ENCODE peak calls at places on chromosomes 3 and 15, in four cellular contexts. O is endothelial cell of umbilical vein, X is GM12878, S is K562. J is an unnamed sample.

GRCh38 chr3:6250167-6250566 is 610.7 kb upstream of the GRM7 start:
- DNase-seq in S (no peak), X (no peak), O (no peak), J (no peak)

GRCh38 chr3:51954713-51955112 is 468 bp upstream of the GPR62 start:
- DNase-seq in S (no peak), X (no peak), O (no peak), J (no peak)

GRCh38 chr3:107897471-107898180 is 193.2 kb downstream of the CD47 start:
- DNase-seq in S (no peak), O (no peak), X (no peak), J (peak)

GRCh38 chr15:91589360-91589759 is 264.1 kb upstream of the SLCO3A1 start:
- DNase-seq in O (no peak), X (no peak), S (no peak), J (no peak)

GRCh38 chr3:145767909-145768308 is 393.1 kb downstream of the PLOD2 start:
- DNase-seq in S (no peak), O (peak), X (no peak), J (no peak)

GRCh38 chr3:138942861-138943623 is 3.9 kb downstream of the FOXL2 start:
- DNase-seq in S (peak), O (no peak), X (no peak), J (no peak)

GRCh38 chr15:63703641-63704040 is 106.5 kb downstream of the FBXL22 start:
- DNase-seq in O (no peak), S (no peak), X (no peak), J (no peak)

GRCh38 chr3:50617096-50617791 is at the start of gene MAPKAPK3:
- DNase-seq in O (peak), X (no peak), S (no peak), J (no peak)

GRCh38 chr3:185082829-185083228 is 70.0 kb downstream of the C3orf70 start:
- DNase-seq in O (no peak), X (no peak), S (no peak), J (no peak)

GRCh38 chr3:37801966-37802365 is 59.7 kb upstream of the CTDSPL start:
- DNase-seq in X (no peak), O (no peak), S (no peak), J (no peak)

GRCh38 chr3:157128771-157129671 is 30.9 kb downstream of the CCNL1 start:
- DNase-seq in S (no peak), X (no peak), O (peak), J (peak)

GRCh38 chr3:183822631-183823030 is 2.7 kb downstream of the MAP6D1 start:
- DNase-seq in S (no peak), O (no peak), X (no peak), J (no peak)

GRCh38 chr3:112656045-112656444 is 15.1 kb upstream of the CCDC80 start:
- DNase-seq in O (no peak), S (no peak), X (no peak), J (peak)

GRCh38 chr15:45549831-45550230 is 27.3 kb upstream of the SLC30A4 start:
- DNase-seq in X (no peak), O (no peak), S (no peak), J (peak)

GRCh38 chr15:77819271-77819806 is 186.6 kb upstream of the LINGO1 start:
- DNase-seq in O (no peak), S (peak), X (no peak), J (no peak)

GRCh38 chr3:16817201-16817600 is 67.6 kb upstream of the PLCL2 start:
- DNase-seq in O (peak), S (no peak), X (no peak), J (no peak)

GRCh38 chr3:195616681-195617080 is 32.9 kb upstream of the APOD start:
- DNase-seq in X (no peak), S (no peak), O (no peak), J (no peak)

GRCh38 chr3:100865442-100865841 is 127.8 kb downstream of the ABI3BP start:
- DNase-seq in X (no peak), O (peak), S (no peak), J (peak)

GRCh38 chr15:78915341-78916087 is 29.3 kb downstream of the CTSH start:
- DNase-seq in O (no peak), X (no peak), S (no peak), J (no peak)

GRCh38 chr15:89864958-89865739 is 28.6 kb downstream of the AP3S2 start:
- DNase-seq in O (no peak), X (no peak), S (no peak), J (no peak)

GRCh38 chr3:23086366-23086765 is 116.8 kb upstream of the UBE2E2 start:
- DNase-seq in O (no peak), S (no peak), X (no peak), J (no peak)

GRCh38 chr15:62904511-62904910 is 138.0 kb upstream of the TPM1 start:
- DNase-seq in O (no peak), X (no peak), S (no peak), J (no peak)

GRCh38 chr15:36632196-36632595 is 52.8 kb downstream of the CDIN1 start:
- DNase-seq in S (no peak), X (no peak), O (no peak), J (peak)

GRCh38 chr3:126472277-126473006 is 3.2 kb downstream of the ZXDC start:
- DNase-seq in O (peak), S (peak), X (peak), J (peak)

GRCh38 chr3:11244131-11244677 is 28.0 kb upstream of the ATG7 start:
- DNase-seq in S (no peak), X (no peak), O (peak), J (peak)

GRCh38 chr3:193744048-193744821 is 151.2 kb downstream of the OPA1 start:
- DNase-seq in X (peak), S (no peak), O (no peak), J (no peak)

GRCh38 chr3:9970020-9970652 is 16.5 kb downstream of the EMC3 start:
- DNase-seq in X (no peak), S (no peak), O (peak), J (peak)

GRCh38 chr15:85614059-85614458 is 180.7 kb downstream of the KLHL25 start:
- DNase-seq in O (peak), X (no peak), S (no peak), J (no peak)

GRCh38 chr3:94460914-94461313 is 398.1 kb downstream of the NSUN3 start:
- DNase-seq in S (no peak), O (no peak), X (no peak), J (no peak)

GRCh38 chr3:46097691-46098241 is 70.5 kb upstream of the XCR1 start:
- DNase-seq in X (no peak), S (no peak), O (no peak), J (peak)

GRCh38 chr3:22836131-22836530 is 367.0 kb upstream of the UBE2E2 start:
- DNase-seq in X (no peak), S (no peak), O (no peak), J (no peak)

GRCh38 chr3:140177943-140178342 is 243.0 kb downstream of the CLSTN2 start:
- DNase-seq in X (no peak), O (no peak), S (no peak), J (no peak)

GRCh38 chr3:27993061-27993460 is 248.4 kb upstream of the CMC1 start:
- DNase-seq in S (no peak), X (no peak), O (no peak), J (no peak)

GRCh38 chr3:194312186-194312742 is 38.9 kb downstream of the CPN2 start:
- DNase-seq in X (no peak), S (no peak), O (no peak), J (no peak)

GRCh38 chr15:52257734-52258062 is 37.9 kb downstream of the MYO5C start:
- DNase-seq in O (no peak), X (no peak), S (no peak), J (peak)

GRCh38 chr3:120498947-120499346 is 48.2 kb upstream of the FSTL1 start:
- DNase-seq in O (peak), X (no peak), S (no peak), J (peak)
- TF ChIP-seq FOS in O (no peak), X (no peak), S (no peak), J (no peak)

GRCh38 chr3:159762238-159762637 is 226.4 kb upstream of the IL12A start:
- DNase-seq in O (peak), X (no peak), S (no peak), J (no peak)
- TF ChIP-seq FOS in O (no peak), X (no peak), S (no peak), J (no peak)

GRCh38 chr3:127676456-127676855 is 3.7 kb downstream of the ABTB1 start:
- DNase-seq in O (no peak), X (no peak), S (no peak), J (no peak)

GRCh38 chr3:127675651-127676391 is 3.1 kb downstream of the ABTB1 start:
- DNase-seq in O (no peak), X (no peak), S (no peak), J (no peak)

GRCh38 chr3:127673191-127674098 is 693 bp downstream of the ABTB1 start:
- DNase-seq in S (peak), X (no peak), O (peak), J (peak)

GRCh38 chr3:127674099-127674792 is 1.5 kb downstream of the ABTB1 start:
- DNase-seq in S (no peak), O (no peak), X (no peak), J (no peak)

DNA sequence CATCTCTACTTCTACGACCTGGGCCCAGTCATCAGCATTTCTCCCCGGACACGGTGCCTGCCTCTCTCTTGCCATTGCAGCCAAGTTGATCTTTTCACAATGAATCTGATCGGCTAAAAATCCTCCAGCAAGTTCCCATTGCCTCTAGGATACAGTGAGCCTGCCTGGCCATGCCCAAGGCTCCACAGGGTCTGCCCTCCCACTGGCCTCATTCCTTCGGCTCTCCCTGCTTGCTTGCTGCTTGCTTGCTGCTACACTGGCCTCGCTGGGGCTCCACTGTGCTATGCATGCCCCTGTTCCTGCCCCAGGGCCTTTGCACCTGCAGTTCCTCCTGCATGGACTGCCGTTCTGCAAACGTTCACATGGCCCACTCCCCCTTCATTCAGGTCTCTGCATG is 2.0 kb downstream of the ABTB1 start:
- DNase-seq in O (no peak), X (no peak), S (no peak), J (no peak)
- TF ChIP-seq FOS in O (no peak), X (no peak), S (no peak), J (no peak)

DNA sequence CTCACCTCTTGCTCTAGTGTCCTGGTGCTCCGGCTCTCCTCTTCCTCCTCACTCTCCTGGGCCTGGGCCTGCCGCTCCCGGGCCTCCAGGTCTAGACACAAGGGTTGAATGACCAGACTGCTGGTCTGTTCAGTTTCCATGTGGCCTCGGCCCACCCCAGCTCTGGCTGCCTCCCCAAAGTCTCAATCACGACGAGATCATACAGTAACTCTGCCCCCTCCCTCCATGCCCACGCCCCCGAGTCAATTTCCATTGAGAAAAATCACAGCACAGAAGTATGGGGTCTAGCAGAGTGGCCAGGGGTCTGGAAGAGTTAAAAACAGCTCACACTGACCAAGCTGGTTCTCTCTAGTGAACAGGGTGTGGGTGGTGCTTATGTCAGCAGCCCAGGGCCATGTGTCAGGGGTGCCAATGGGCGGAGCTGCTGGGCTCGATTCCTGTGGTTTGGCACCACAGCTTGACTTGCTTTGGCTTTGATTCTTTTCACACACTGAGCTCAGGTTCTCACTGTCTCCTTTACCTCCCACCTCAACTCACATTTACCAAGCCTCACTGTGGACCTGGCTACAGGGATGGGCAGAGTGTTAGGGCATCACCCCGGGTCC is 6.9 kb downstream of the C15orf62 start:
- DNase-seq in O (no peak), X (no peak), S (no peak), J (peak)
- TF ChIP-seq FOS in O (no peak), X (no peak), S (no peak), J (no peak)

J was measured in IMR-90.